ENCODE peak calls at places on chromosomes 5 and 9, in ten cellular contexts. S is GM10248; Z is central memory CD4-positive, alpha-beta T cell; Q is ELR; G is HEK293T; O is activated T-helper 1 cell treated with anti-CD3 and anti-CD28 coated beads, Interleukin-12 subunit alpha, Interleukin-12 subunit beta, Interleukin-2, Interleukin-4 antibody, amounts not matched to agents 30 ng/mL and 10 ng/mL and 1 ng/mL, durations not matched to agents 14 hours and 24 hours and 36 hours; X is cardiac fibroblast; J is HT1080; B is activated CD8-positive, alpha-beta T cell treated with anti-CD3 and anti-CD28 coated beads for 36 hours; N is HL-60. E is an unnamed sample.
A peak's percentile ranks its signal among the peaks of the same experiment; 100 is the strongest.

GRCh38 chr9:90385126-90385525 is 257.5 kb downstream of the DIRAS2 start:
- DNase-seq in Q (no peak), Z (no peak), O (no peak), G (no peak), B (no peak), S (no peak), N (no peak), J (no peak), X (no peak), E (no peak)

GRCh38 chr5:3326569-3327232 is 268.9 kb upstream of the IRX1 start:
- DNase-seq in Q (no peak), N (no peak), G (no peak), X (no peak), B (no peak), O (no peak), S (no peak), J (no peak), Z (no peak), E (no peak)

GRCh38 chr5:9058666-9059065 is 487.2 kb downstream of the SEMA5A start:
- DNase-seq in B (no peak), O (no peak), J (peak; percentile 28), G (no peak), Z (no peak), S (no peak), Q (peak; percentile 36), N (no peak), X (peak; percentile 44), E (no peak)

GRCh38 chr9:2257530-2257929 is 242.4 kb downstream of the SMARCA2 start:
- DNase-seq in B (no peak), J (no peak), X (no peak), O (no peak), G (no peak), Z (no peak), N (no peak), Q (no peak), S (no peak), E (no peak)

GRCh38 chr9:124010665-124011321 is 775 bp upstream of the LHX2 start:
- DNase-seq in J (no peak), B (no peak), Q (peak; percentile 31), O (no peak), N (peak; percentile 31), G (peak; percentile 44), X (peak; percentile 37), Z (no peak), S (no peak), E (no peak)

GRCh38 chr9:137984005-137984404 is 106.4 kb downstream of the CACNA1B start:
- DNase-seq in O (no peak), N (no peak), X (no peak), Z (no peak), G (no peak), S (no peak), Q (no peak), J (no peak), B (no peak), E (no peak)

GRCh38 chr5:105350406-105351140 is 1788.0 kb upstream of the NUDT12 start:
- DNase-seq in S (no peak), Z (no peak), J (no peak), G (no peak), N (no peak), Q (no peak), B (no peak), O (no peak), X (no peak), E (no peak)

GRCh38 chr9:120915854-120916495 is 10.6 kb downstream of the TRAF1 start:
- DNase-seq in B (peak; percentile 75), S (no peak), N (no peak), J (no peak), O (no peak), G (no peak), Q (no peak), X (no peak), Z (peak; percentile 65), E (no peak)

GRCh38 chr9:17134843-17135577 is at the start of gene CNTLN:
- DNase-seq in Q (peak; percentile 93), O (peak; percentile 22), Z (no peak), S (peak; percentile 80), X (peak; percentile 92), G (peak; percentile 89), B (peak; percentile 37), J (peak; percentile 90), N (peak; percentile 85), E (no peak)

GRCh38 chr9:97124256-97124655 is 85.3 kb upstream of the CTSV start:
- DNase-seq in B (no peak), N (no peak), O (no peak), Z (no peak), J (no peak), S (no peak), X (no peak), G (no peak), Q (no peak), E (no peak)

GRCh38 chr9:138111607-138112006 is 234.0 kb downstream of the CACNA1B start:
- DNase-seq in X (no peak), Z (no peak), J (no peak), Q (no peak), N (no peak), O (no peak), S (no peak), G (no peak), B (no peak), E (no peak)